ENCODE peak calls at places on chromosome 11, in four cellular contexts. Y is K562, U is H1, A is SK-N-SH. W is an unnamed sample.

GRCh38 chr11:113475160-113475761 is at the start of gene DRD2:
- DNase-seq in A (peak; percentile 86), Y (no peak), U (no peak), W (peak; percentile 62)

GRCh38 chr11:91124363-91124762 is 901.5 kb upstream of the CHORDC1 start:
- DNase-seq in Y (no peak), U (no peak), A (no peak), W (no peak)

GRCh38 chr11:8028766-8029165 is 41.6 kb downstream of the EIF3F start:
- DNase-seq in A (no peak), U (no peak), Y (no peak), W (no peak)

GRCh38 chr11:75233688-75234295 is 6.8 kb upstream of the TPBGL start:
- DNase-seq in U (no peak), Y (no peak), A (no peak), W (peak; percentile 71)

GRCh38 chr11:119882316-119882715 is 153.3 kb upstream of the NECTIN1 start:
- DNase-seq in Y (no peak), A (no peak), U (no peak), W (no peak)

GRCh38 chr11:35036642-35037041 is 102.3 kb upstream of the CD44 start:
- DNase-seq in Y (peak; percentile 70), A (no peak), U (no peak), W (no peak)

GRCh38 chr11:45473491-45473890 is 187.3 kb upstream of the SYT13 start:
- DNase-seq in A (no peak), U (no peak), Y (no peak), W (no peak)

GRCh38 chr11:69311767-69312385 is 17.9 kb downstream of the MYEOV start:
- DNase-seq in A (no peak), U (no peak), Y (no peak), W (no peak)

GRCh38 chr11:77267910-77268309 is 33.6 kb downstream of the GDPD4 start:
- DNase-seq in A (no peak), U (no peak), Y (no peak), W (no peak)

GRCh38 chr11:5288912-5289525 is 12.7 kb downstream of the OR51B4 start:
- DNase-seq in U (no peak), Y (no peak), A (no peak), W (no peak)

GRCh38 chr11:122733301-122733686 is 77.8 kb downstream of the UBASH3B start:
- DNase-seq in U (no peak), Y (no peak), A (no peak), W (no peak)

GRCh38 chr11:95877288-95877687 is 46.6 kb downstream of the MTMR2 start:
- DNase-seq in A (no peak), U (no peak), Y (no peak), W (no peak)

GRCh38 chr11:48109046-48109666 is 107.5 kb upstream of the OR4B1 start:
- DNase-seq in A (no peak), U (no peak), Y (peak; percentile 50), W (no peak)

GRCh38 chr11:24760681-24761080 is 263.8 kb downstream of the LUZP2 start:
- DNase-seq in A (no peak), Y (no peak), U (no peak), W (no peak)

GRCh38 chr11:107857550-107858216 is 904 bp downstream of the SLC35F2 start:
- DNase-seq in A (no peak), Y (no peak), U (no peak), W (no peak)

GRCh38 chr11:2807276-2807681 is 78.3 kb downstream of the CDKN1C start:
- DNase-seq in A (peak; percentile 67), U (no peak), Y (no peak), W (peak; percentile 9)

GRCh38 chr11:14357843-14358728 is 897 bp downstream of the RRAS2 start:
- DNase-seq in U (no peak), Y (peak; percentile 55), A (peak; percentile 83), W (peak; percentile 80)

GRCh38 chr11:66593650-66594049 is 665 bp downstream of the CCS start:
- DNase-seq in U (no peak), Y (no peak), A (no peak), W (no peak)

GRCh38 chr11:118663929-118664328 is 15.5 kb downstream of the TREH start:
- DNase-seq in U (no peak), A (no peak), Y (no peak), W (no peak)

GRCh38 chr11:16242806-16243205 is 113.5 kb downstream of the SOX6 start:
- DNase-seq in A (no peak), Y (no peak), U (no peak), W (no peak)

GRCh38 chr11:120512727-120513435 is 1.3 kb downstream of the GRIK4 start:
- DNase-seq in U (no peak), Y (no peak), A (peak; percentile 63), W (no peak)

GRCh38 chr11:128528294-128528693 is 59.1 kb downstream of the ETS1 start:
- DNase-seq in U (no peak), A (no peak), Y (no peak), W (no peak)

GRCh38 chr11:40273192-40273732 is 1186.2 kb downstream of the LRRC4C start:
- DNase-seq in Y (no peak), U (no peak), A (peak; percentile 39), W (no peak)

GRCh38 chr11:118295834-118296454 is 8.6 kb upstream of the CD3E start:
- DNase-seq in Y (peak; percentile 32), U (no peak), A (no peak), W (no peak)

GRCh38 chr11:35525501-35526175 is at the start of gene PAMR1:
- DNase-seq in U (peak; percentile 54), Y (no peak), A (no peak), W (peak; percentile 72)

GRCh38 chr11:41486436-41486835 is 27.0 kb upstream of the LRRC4C start:
- DNase-seq in A (no peak), U (no peak), Y (no peak), W (no peak)

GRCh38 chr11:8650401-8650990 is 32.0 kb downstream of the TRIM66 start:
- DNase-seq in Y (no peak), A (no peak), U (no peak), W (no peak)

GRCh38 chr11:10293423-10294288 is at the start of gene SBF2:
- DNase-seq in Y (peak; percentile 88), U (no peak), A (peak; percentile 96), W (peak; percentile 83)

GRCh38 chr11:95282337-95282751 is 51.3 kb upstream of the SESN3 start:
- DNase-seq in Y (no peak), A (no peak), U (no peak), W (no peak)

GRCh38 chr11:92505689-92506088 is 281.1 kb downstream of the FAT3 start:
- DNase-seq in A (no peak), U (no peak), Y (no peak), W (no peak)

GRCh38 chr11:35524780-35525179 is 636 bp downstream of the PAMR1 start:
- DNase-seq in U (no peak), Y (no peak), A (no peak), W (no peak)

GRCh38 chr11:11073996-11074395 is 216.1 kb upstream of the ZBED5 start:
- DNase-seq in U (no peak), Y (no peak), A (no peak), W (no peak)

GRCh38 chr11:125401746-125402145 is 94.3 kb downstream of the FEZ1 start:
- DNase-seq in A (no peak), U (no peak), Y (no peak), W (peak; percentile 53)

DNA sequence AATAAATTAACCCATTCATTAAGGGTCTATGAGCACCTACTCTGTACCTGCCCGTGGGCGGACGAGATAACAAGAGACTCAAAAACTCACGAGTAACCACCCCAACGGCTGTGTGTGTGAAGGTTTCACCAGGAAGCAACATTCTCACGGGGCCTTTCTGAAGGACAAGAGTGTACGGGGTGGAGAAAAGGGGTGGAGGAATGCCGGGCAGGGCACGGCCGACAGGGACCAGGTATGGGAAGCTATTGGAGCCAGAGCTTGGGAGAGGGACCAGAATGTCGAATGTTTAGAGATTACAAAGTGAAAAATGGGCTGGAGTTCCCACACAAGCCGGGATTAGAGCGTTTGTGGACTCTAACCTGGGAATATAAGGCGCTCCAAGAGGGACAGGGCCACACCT is 1.6 kb downstream of the KMT5B start:
- DNase-seq in Y (no peak), A (no peak), U (no peak), W (no peak)
- TF ChIP-seq TEAD4 in Y (no peak), A (no peak), U (no peak), W (no peak)

DNA sequence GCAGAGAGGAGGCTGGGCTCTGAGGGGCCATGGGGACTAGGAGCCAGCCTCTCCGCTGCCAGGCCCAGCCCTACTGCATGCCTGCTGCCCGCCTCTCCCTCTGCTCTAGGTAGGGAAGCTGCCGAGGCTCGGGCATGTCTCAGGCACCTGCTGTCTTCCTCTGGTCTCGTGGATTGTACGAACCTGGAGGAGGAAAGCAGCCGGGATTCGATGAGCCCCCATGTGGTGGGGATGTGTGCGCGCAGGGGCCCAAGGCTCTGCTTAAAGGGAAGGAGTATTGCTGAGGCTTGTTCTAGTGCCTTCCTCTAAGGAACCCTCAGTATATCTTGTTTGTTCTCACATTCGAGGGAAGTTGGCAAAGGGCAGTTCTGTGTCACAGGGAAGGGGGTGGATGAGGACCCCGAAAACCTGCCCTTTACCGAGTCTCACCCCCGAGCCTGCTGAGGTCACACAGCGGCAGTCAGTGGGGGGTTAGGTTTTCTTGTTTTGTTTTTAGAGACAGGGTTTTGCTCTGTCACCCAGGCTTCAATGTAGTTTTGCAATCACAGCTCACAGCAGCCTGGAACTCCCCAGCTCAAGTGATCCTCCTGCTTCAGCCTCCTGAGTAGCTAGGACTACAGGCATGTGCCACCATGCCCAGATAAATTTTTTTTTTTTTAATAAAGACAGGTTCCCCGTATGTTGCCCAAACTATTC is 21.3 kb downstream of the DAGLA start:
- DNase-seq in A (peak; percentile 64), U (no peak), Y (peak; percentile 44), W (peak; percentile 81)
- TF ChIP-seq CTCF in A (peak; percentile 47), U (peak; percentile 65), Y (peak; percentile 49), W (peak; percentile 20)

GRCh38 chr11:100467821-100468508 is 219.1 kb upstream of the ARHGAP42 start:
- DNase-seq in A (no peak), Y (no peak), U (no peak), W (no peak)
- TF ChIP-seq USF2 in A (no peak), Y (no peak), U (no peak), W (no peak)

DNA sequence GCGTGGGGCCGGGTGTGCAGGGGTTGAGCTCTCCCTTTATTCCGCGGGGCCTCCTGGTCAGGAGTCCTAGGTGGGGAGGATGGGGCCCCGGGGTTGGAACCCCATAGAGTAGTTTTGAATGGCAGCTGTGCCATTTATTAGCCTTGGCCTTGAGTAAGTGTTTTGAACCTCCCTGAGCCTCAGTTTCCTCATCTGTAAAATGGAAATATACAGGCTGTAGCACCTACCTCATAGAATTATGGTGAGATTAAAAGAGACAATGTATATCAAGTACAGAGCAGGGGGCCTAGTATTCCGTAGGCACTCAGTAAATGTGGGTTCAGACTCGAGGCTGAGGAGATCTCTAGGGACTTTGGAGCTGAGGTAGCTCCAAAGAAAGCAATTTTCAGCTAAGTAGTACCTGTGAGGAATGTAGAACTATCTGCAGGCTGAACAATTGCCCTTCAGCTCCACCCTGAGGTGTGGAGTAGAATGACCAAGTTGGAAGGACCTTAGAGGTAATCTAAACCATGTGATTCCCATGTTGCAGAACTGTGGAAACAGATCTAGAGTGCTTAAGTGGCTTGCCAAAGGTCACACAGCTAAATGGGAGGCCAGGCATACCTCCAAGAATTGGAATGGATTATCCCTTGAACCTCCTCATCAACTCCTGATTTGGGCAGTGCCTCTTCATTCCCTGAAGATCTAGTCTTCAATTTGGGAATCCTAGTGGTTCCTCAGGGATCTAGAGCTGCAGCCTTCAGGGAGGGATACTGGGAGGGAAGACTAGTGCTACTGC is 675 bp downstream of the PGAP2 start:
- DNase-seq in Y (peak; percentile 79), U (no peak), A (peak; percentile 68), W (peak; percentile 37)
- TF ChIP-seq TEAD4 in Y (no peak), U (peak; percentile 38), A (no peak), W (no peak)